ENCODE peak calls at places on chromosomes 1 and 21, in four cellular contexts. O is Karpas-422, L is fibroblast of lung, W is mesendoderm. Y is an unnamed sample.

GRCh38 chr1:221720545-221720944 is 21.3 kb downstream of the DUSP10 start:
- DNase-seq in W (no peak), O (no peak), L (no peak), Y (no peak)

GRCh38 chr1:227942021-227942715 is 5.6 kb downstream of the WNT9A start:
- DNase-seq in O (no peak), W (no peak), L (no peak), Y (peak; percentile 65)

GRCh38 chr1:58460469-58460868 is 86.1 kb downstream of the OMA1 start:
- DNase-seq in L (peak; percentile 22), W (no peak), O (peak; percentile 45), Y (peak; percentile 54)

GRCh38 chr21:43187715-43188114 is 18.9 kb downstream of the CRYAA start:
- DNase-seq in W (no peak), L (no peak), O (no peak), Y (no peak)

GRCh38 chr1:1684031-1684681 is 8.4 kb downstream of the SLC35E2B start:
- DNase-seq in L (no peak), O (no peak), W (no peak), Y (no peak)

GRCh38 chr1:50023292-50024159 is at the start of gene AGBL4:
- DNase-seq in W (peak; percentile 86), O (no peak), L (peak; percentile 41), Y (no peak)

GRCh38 chr1:89547563-89548485 is 23.2 kb downstream of the LRRC8B start:
- DNase-seq in L (peak; percentile 80), W (no peak), O (no peak), Y (no peak)

GRCh38 chr1:54124472-54124871 is 28.3 kb downstream of the CDCP2 start:
- DNase-seq in O (no peak), L (no peak), W (no peak), Y (no peak)

GRCh38 chr21:40507978-40508377 is 339.0 kb downstream of the DSCAM start:
- DNase-seq in W (no peak), L (peak; percentile 82), O (no peak), Y (no peak)

GRCh38 chr1:226542623-226543103 is 5.9 kb upstream of the STUM start:
- DNase-seq in L (no peak), W (no peak), O (no peak), Y (no peak)

GRCh38 chr1:34009340-34009975 is 145.6 kb downstream of the HMGB4 start:
- DNase-seq in O (no peak), W (no peak), L (peak; percentile 25), Y (no peak)

GRCh38 chr1:242739246-242739645 is 214.7 kb upstream of the PLD5 start:
- DNase-seq in L (no peak), W (no peak), O (no peak), Y (no peak)

GRCh38 chr1:37633950-37634553 is 640 bp downstream of the RSPO1 start:
- DNase-seq in O (no peak), W (no peak), L (no peak), Y (peak; percentile 29)

GRCh38 chr1:9822897-9823692 is 670 bp downstream of the CLSTN1 start:
- DNase-seq in W (peak; percentile 31), L (peak; percentile 26), O (peak; percentile 77), Y (peak; percentile 59)

GRCh38 chr1:96840396-96840795 is 118.8 kb downstream of the PTBP2 start:
- DNase-seq in O (no peak), W (no peak), L (no peak), Y (no peak)

GRCh38 chr1:3736708-3737107 is 15.5 kb upstream of the CCDC27 start:
- DNase-seq in W (no peak), L (no peak), O (no peak), Y (no peak)

GRCh38 chr1:93613895-93614294 is 67.7 kb downstream of the BCAR3 start:
- DNase-seq in L (peak; percentile 69), W (no peak), O (no peak), Y (peak; percentile 34)

GRCh38 chr1:63612564-63612963 is 19.4 kb downstream of the PGM1 start:
- DNase-seq in L (no peak), O (no peak), W (no peak), Y (no peak)

GRCh38 chr1:117123274-117123673 is 1.7 kb upstream of the TRIM45 start:
- DNase-seq in W (no peak), L (no peak), O (no peak), Y (no peak)

GRCh38 chr1:89407355-89407754 is 43.5 kb downstream of the GBP6 start:
- DNase-seq in W (no peak), O (no peak), L (no peak), Y (no peak)

GRCh38 chr1:34874581-34874980 is 15.0 kb upstream of the SMIM12 start:
- DNase-seq in L (no peak), O (no peak), W (peak; percentile 47), Y (no peak)

DNA sequence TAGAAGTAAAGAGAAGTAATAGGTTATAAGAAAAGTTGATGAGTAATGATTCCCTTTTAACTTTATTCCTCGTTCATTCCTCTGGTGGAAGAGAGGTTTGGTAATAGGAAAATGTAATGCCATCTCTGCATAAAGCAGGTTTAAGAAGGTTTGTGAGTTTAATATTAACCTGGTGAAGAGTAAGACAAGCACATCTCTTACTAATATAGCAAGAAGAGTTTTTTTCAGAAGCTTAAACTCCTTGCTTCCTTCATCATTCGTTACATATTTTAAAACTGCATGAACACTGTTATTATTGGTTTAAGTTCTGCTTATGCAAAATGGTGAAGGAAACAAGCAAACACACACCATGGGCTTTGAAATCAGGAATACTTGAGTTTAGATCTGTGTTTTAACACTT is 9.2 kb upstream of the PLA2G4A start:
- DNase-seq in L (peak; percentile 17), W (no peak), O (no peak), Y (no peak)
- H3K4me2 ChIP-seq in L (no peak overlapping the region), W (no peak overlapping the region), O (no peak overlapping the region), Y (no peak overlapping the region)

DNA sequence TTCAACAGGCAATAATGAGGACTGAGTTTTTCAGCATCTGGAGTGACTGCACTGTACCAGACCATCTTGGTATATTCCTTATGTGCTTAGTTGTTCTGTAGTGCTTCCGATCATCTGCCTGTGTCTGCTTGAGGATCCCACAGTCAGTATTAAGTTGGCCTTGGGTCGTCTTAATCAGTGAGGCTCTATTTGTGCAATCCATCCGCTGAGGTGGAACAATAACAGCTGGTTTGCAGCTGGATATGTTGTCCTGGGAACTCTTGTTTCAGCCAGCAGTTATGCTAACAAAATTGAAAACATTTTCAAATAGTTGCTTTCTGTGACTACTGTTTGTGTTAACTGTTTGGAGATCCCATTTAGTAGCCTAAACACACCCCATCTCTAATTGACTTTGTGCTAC is 73.7 kb downstream of the LAMC1 start:
- DNase-seq in L (peak; percentile 56), W (no peak), O (no peak), Y (no peak)
- H3K4me2 ChIP-seq in L (peak overlapping the region; percentile 42), W (no peak overlapping the region), O (no peak overlapping the region), Y (peak overlapping the region; percentile 27)

DNA sequence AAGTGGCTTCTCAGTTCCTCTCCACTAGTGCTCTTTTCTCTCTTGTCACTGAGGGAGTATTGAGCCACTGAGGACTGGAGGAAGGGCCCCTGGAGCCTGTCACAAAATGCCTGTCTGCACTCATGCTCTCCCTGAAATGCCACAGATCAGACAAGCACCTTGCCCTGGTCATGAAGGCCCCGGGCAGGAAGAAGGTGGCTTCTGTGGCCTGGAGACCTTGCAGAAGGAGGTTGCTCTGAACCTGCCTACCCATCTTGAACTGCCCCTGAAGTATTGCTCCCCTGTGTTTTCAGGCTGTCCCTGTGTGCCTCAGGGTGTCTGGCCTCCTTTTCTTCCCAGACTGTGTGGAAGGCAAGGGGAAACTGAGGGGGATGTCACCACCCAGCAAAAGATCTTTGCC is 3.1 kb downstream of the PKP1 start:
- DNase-seq in W (no peak), L (no peak), O (no peak), Y (no peak)
- H3K4me2 ChIP-seq in W (no peak overlapping the region), L (no peak overlapping the region), O (no peak overlapping the region), Y (no peak overlapping the region)

GRCh38 chr21:41568606-41569385 is 60.8 kb upstream of the TMPRSS2 start:
- DNase-seq in O (no peak), W (no peak), L (no peak), Y (no peak)
- H3K4me2 ChIP-seq in O (no peak overlapping the region), W (no peak overlapping the region), L (no peak overlapping the region), Y (no peak overlapping the region)